ENCODE peak calls at places on chromosomes 12 and 14, in seven cellular contexts. E is fibroblast of mammary gland, U is neural progenitor cell, Q is K562, P is fibroblast of the aortic adventitia, M is ovary, L is AG09309. V is an unnamed sample.

GRCh38 chr12:45543887-45544286 is 185.6 kb upstream of the ARID2 start:
- DNase-seq in E (peak; percentile 87), U (peak; percentile 79), Q (peak; percentile 68), P (peak; percentile 94), M (no peak), L (peak; percentile 51), V (peak; percentile 78)

GRCh38 chr12:92297932-92298681 is 152.5 kb upstream of the BTG1 start:
- DNase-seq in E (peak; percentile 92), U (no peak), Q (no peak), P (peak; percentile 85), M (no peak), L (peak; percentile 76), V (peak; percentile 58)

GRCh38 chr12:27474344-27474743 is 27.8 kb downstream of the SMCO2 start:
- DNase-seq in E (peak; percentile 90), U (no peak), Q (no peak), P (peak; percentile 79), M (no peak), L (peak; percentile 45), V (peak; percentile 83)

GRCh38 chr12:3897400-3897910 is 24.3 kb upstream of the PARP11 start:
- DNase-seq in E (no peak), U (no peak), Q (no peak), P (no peak), M (no peak), L (no peak), V (no peak)

GRCh38 chr12:40854669-40855068 is 162.4 kb downstream of the CNTN1 start:
- DNase-seq in E (no peak), U (no peak), Q (no peak), P (no peak), M (no peak), L (no peak), V (no peak)

GRCh38 chr12:76074701-76075336 is 9.7 kb downstream of the NAP1L1 start:
- DNase-seq in E (no peak), U (no peak), Q (peak; percentile 73), P (no peak), M (no peak), L (no peak), V (no peak)

GRCh38 chr12:13135336-13136178 is 32.1 kb upstream of the GSG1 start:
- DNase-seq in E (peak; percentile 98), U (no peak), Q (peak; percentile 3), P (peak; percentile 61), M (peak; percentile 74), L (peak; percentile 73), V (peak; percentile 20)

GRCh38 chr12:13195244-13195643 is 1.3 kb upstream of the EMP1 start:
- DNase-seq in E (peak; percentile 85), U (no peak), Q (no peak), P (peak; percentile 58), M (no peak), L (no peak), V (no peak)

GRCh38 chr14:34113051-34113511 is 162.2 kb upstream of the EGLN3 start:
- DNase-seq in E (peak; percentile 34), U (no peak), Q (no peak), P (peak; percentile 6), M (no peak), L (peak; percentile 46), V (peak; percentile 68)

GRCh38 chr12:68762691-68763090 is 16.7 kb downstream of the SLC35E3 start:
- DNase-seq in E (no peak), U (no peak), Q (no peak), P (no peak), M (no peak), L (no peak), V (no peak)

GRCh38 chr12:54587315-54587821 is 1.1 kb downstream of the PPP1R1A start:
- DNase-seq in E (no peak), U (no peak), Q (no peak), P (no peak), M (peak; percentile 56), L (no peak), V (no peak)

GRCh38 chr14:86521032-86521730 is 991.2 kb downstream of the FLRT2 start:
- DNase-seq in E (no peak), U (no peak), Q (no peak), P (no peak), M (no peak), L (no peak), V (no peak)

DNA sequence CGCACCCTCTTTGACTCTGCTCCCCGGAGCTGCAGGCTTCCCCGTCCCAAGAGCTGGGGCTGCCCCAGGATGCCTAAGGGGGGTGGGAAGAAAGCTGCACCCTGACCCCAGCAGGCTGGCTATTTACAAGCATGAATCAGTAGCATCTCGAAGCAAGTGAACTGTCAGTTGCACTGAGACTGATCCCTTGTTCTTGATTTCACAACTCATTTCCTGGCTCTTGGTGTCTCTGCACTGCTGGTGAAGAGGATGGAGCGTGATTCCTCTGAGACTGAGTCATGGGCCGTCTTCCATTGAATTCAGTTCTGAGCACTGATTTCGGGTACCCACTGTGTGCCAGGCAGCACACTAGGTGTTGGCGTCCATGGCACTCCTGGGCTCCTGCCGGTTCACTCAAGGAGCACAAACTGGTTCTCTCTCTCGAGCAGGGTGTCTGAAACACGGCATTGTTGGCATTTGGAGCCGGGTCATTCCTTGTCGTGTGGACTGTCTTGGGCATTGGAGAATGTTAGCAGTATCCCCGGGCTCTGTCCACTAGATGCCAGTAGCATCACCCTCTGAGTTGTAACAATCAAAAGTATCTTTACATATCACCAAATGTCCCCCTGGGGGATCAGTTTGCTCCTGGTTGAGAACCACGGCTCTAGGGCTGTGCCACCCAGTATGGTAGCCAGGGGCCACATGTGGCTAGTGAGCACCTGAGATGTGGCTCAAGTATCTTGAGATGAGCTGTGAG is 86.9 kb downstream of the RIN3 start:
- DNase-seq in E (peak; percentile 92), U (no peak), Q (no peak), P (peak; percentile 58), M (no peak), L (peak; percentile 77), V (no peak)
- H3K4me3 ChIP-seq in E (no peak overlapping the region), U (no peak overlapping the region), Q (no peak overlapping the region), P (no peak overlapping the region), M (no peak overlapping the region), L (no peak overlapping the region), V (no peak overlapping the region)

GRCh38 chr12:67667276-67668073 is 18.9 kb downstream of the DYRK2 start:
- DNase-seq in E (peak; percentile 55), U (no peak), Q (no peak), P (peak; percentile 74), M (peak; percentile 74), L (no peak), V (no peak)
- TF ChIP-seq CTCF in E (no peak), U (no peak), Q (no peak), P (no peak), M (no peak), L (no peak), V (no peak)

GRCh38 chr14:73888971-73889370 is 2.3 kb downstream of the ZNF410 start:
- DNase-seq in E (peak; percentile 39), U (no peak), Q (no peak), P (peak; percentile 31), M (no peak), L (peak; percentile 42), V (no peak)
- H3K4me3 ChIP-seq in E (no peak overlapping the region), U (no peak overlapping the region), Q (no peak overlapping the region), P (no peak overlapping the region), M (no peak overlapping the region), L (no peak overlapping the region), V (no peak overlapping the region)

GRCh38 chr12:93736640-93737178 is 59.5 kb downstream of the CRADD start:
- DNase-seq in E (no peak), U (no peak), Q (no peak), P (no peak), M (no peak), L (no peak), V (no peak)

GRCh38 chr12:93741741-93742085 is 64.5 kb downstream of the CRADD start:
- DNase-seq in E (peak; percentile 35), U (peak; percentile 73), Q (no peak), P (peak; percentile 63), M (no peak), L (no peak), V (no peak)

GRCh38 chr12:93737457-93738198 is 60.5 kb downstream of the CRADD start:
- DNase-seq in E (no peak), U (no peak), Q (peak; percentile 44), P (peak; percentile 39), M (no peak), L (no peak), V (no peak)

GRCh38 chr12:93740721-93741120 is 63.5 kb downstream of the CRADD start:
- DNase-seq in E (peak; percentile 58), U (no peak), Q (no peak), P (peak; percentile 76), M (no peak), L (no peak), V (no peak)

DNA sequence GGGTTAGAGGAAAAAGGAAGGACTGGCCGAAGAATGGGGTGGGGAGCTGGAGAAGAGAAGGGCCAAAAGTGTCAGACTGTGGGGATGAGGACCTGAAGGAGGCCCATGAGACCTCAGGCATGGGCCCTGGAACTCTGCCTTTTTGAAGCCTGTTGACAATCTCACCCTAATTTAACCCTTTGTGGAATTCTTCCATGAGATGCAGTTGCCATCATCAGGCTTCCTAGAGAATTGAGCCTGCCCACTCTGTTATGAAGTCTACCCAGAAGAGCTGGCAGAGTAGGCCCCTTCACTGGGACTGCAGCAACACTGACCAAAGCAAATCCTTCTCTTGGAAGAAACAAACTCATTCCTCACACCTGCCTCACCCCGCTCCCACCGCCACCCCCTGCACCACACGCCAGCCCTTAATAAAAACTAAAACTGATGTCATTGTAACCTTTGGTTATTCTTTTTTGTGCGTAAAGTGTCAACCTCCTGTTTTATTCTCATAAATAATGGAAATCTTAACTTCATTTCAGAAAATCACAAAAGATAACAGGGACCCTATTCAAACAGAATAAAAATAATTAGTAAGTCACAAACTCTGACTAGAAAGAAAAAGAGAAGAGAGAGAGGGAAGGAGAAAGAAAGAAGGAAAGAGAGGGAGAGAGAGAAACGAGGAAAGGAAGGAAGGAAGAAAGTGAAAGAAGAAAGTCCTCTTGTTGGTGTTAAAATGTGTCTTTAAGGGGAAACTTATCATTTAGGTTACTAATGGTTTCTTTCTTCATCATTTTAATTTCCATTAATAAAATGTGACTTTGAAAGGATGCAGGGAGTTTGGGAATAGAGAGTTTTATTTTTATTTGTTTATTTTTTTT is 61.3 kb downstream of the CRADD start:
- DNase-seq in E (no peak), U (no peak), Q (no peak), P (peak; percentile 23), M (no peak), L (no peak), V (no peak)
- TF ChIP-seq CTCF in E (no peak), U (no peak), Q (no peak), P (no peak), M (no peak), L (no peak), V (no peak)

GRCh38 chr12:6935551-6936377 is 7.9 kb upstream of the RNU7-1 start:
- DNase-seq in E (no peak), U (no peak), Q (no peak), P (no peak), M (no peak), L (no peak), V (no peak)
- H3K4me3 ChIP-seq in E (no peak overlapping the region), U (no peak overlapping the region), Q (no peak overlapping the region), P (no peak overlapping the region), M (no peak overlapping the region), L (no peak overlapping the region), V (no peak overlapping the region)

DNA sequence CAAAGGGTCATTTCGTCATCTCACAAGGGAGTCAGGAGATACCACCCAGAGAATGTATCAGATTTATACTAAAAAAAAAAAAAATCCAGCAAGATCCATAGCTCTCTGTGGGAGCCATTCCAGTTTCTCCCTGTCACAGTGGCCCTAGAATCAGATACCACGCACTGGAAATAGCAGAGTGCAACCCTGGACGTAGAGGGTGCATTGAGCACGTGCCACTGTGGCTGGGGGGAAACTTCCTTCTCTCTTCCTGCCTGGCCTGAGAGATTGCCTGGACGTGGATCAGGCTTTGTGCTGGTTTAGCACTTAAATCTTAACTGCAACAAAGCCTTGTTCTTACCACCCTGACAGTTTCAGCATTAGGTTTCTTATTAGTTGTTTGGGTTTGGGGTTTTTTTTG is 124.3 kb downstream of the FBXL14 start:
- DNase-seq in E (no peak), U (no peak), Q (peak; percentile 28), P (peak; percentile 66), M (no peak), L (no peak), V (no peak)
- TF ChIP-seq CTCF in E (no peak), U (no peak), Q (no peak), P (no peak), M (no peak), L (no peak), V (no peak)

V was measured in astrocyte of the cerebellum.